ENCODE peak calls at places on chromosomes 5 and 9, in eight cellular contexts. F is naive thymus-derived CD4-positive, alpha-beta T cell; N is K562; J is trophoblast cell; K is aorta; T is endodermal cell; U is neural progenitor cell; R is upper lobe of right lung. Y is an unnamed sample. For H3K36me3, the result is how much of the 10 kb centered on the place peaks cover.

GRCh38 chr9:110160163-110160562 is 47.8 kb downstream of the C9orf152 start:
- DNase-seq in F (no peak), R (no peak), U (no peak), J (no peak), K (no peak), N (no peak), T (no peak), Y (no peak)

GRCh38 chr5:151740958-151741373 is 17.5 kb downstream of the ATOX1 start:
- DNase-seq in F (no peak), U (no peak), K (no peak), N (no peak), R (no peak), T (no peak), J (peak), Y (no peak)

GRCh38 chr5:153613143-153613542 is 122.7 kb downstream of the GRIA1 start:
- DNase-seq in K (no peak), N (no peak), U (no peak), F (no peak), J (no peak), T (no peak), R (no peak), Y (no peak)

GRCh38 chr9:98678244-98678842 is 30.4 kb downstream of the GABBR2 start:
- DNase-seq in R (no peak), U (peak), F (no peak), K (no peak), T (peak), J (peak), N (no peak), Y (no peak)

GRCh38 chr5:37272564-37272963 is 23.4 kb upstream of the CPLANE1 start:
- DNase-seq in U (no peak), N (no peak), T (peak), R (peak), J (peak), F (no peak), K (no peak), Y (no peak)

GRCh38 chr5:85893996-85894395 is 723.7 kb upstream of the COX7C start:
- DNase-seq in F (no peak), R (no peak), K (no peak), J (no peak), U (no peak), T (no peak), N (no peak), Y (no peak)

GRCh38 chr9:136259517-136259813 is 13.9 kb upstream of the QSOX2 start:
- DNase-seq in T (no peak), N (no peak), K (no peak), U (no peak), F (no peak), J (no peak), R (no peak), Y (peak)

GRCh38 chr5:151897896-151898295 is 26.8 kb downstream of the GLRA1 start:
- DNase-seq in N (no peak), T (no peak), R (no peak), U (no peak), F (no peak), K (no peak), J (no peak), Y (no peak)

GRCh38 chr5:76292923-76293322 is 110.2 kb upstream of the IQGAP2 start:
- DNase-seq in N (no peak), T (no peak), R (no peak), F (no peak), U (no peak), J (no peak), K (no peak), Y (no peak)

GRCh38 chr5:159469496-159470370 is 139.4 kb upstream of the IL12B start:
- DNase-seq in J (no peak), F (no peak), N (no peak), R (no peak), K (no peak), U (peak), T (no peak), Y (peak)

GRCh38 chr5:1189269-1189668 is 12.1 kb upstream of the SLC6A19 start:
- DNase-seq in J (no peak), R (no peak), K (peak), U (no peak), F (no peak), T (no peak), N (no peak), Y (no peak)

GRCh38 chr9:111178361-111179043 is 140.2 kb upstream of the LPAR1 start:
- DNase-seq in J (no peak), F (no peak), U (no peak), N (no peak), K (no peak), R (no peak), T (no peak), Y (no peak)

GRCh38 chr5:179345179-179345428 is 157 bp downstream of the ADAMTS2 start:
- DNase-seq in R (no peak), T (no peak), F (no peak), K (no peak), J (no peak), U (no peak), N (no peak), Y (no peak)

GRCh38 chr9:17987174-17987573 is 408.3 kb downstream of the SH3GL2 start:
- DNase-seq in U (no peak), J (no peak), R (no peak), T (no peak), F (no peak), K (no peak), N (no peak), Y (no peak)

GRCh38 chr9:72371151-72371550 is 6.1 kb upstream of the ZFAND5 start:
- DNase-seq in U (peak), T (no peak), K (no peak), J (no peak), R (no peak), F (no peak), N (no peak), Y (no peak)

GRCh38 chr5:179146277-179146676 is 86.1 kb downstream of the ZNF354C start:
- DNase-seq in N (no peak), J (no peak), K (peak), R (no peak), T (no peak), F (peak), U (no peak), Y (no peak)

GRCh38 chr9:12464910-12465512 is 228.2 kb upstream of the TYRP1 start:
- DNase-seq in K (no peak), T (no peak), R (no peak), F (no peak), N (no peak), J (peak), U (peak), Y (no peak)

GRCh38 chr5:147190236-147190815 is 44.5 kb upstream of the STK32A start:
- DNase-seq in K (no peak), T (no peak), J (no peak), R (no peak), F (no peak), N (no peak), U (no peak), Y (no peak)

GRCh38 chr9:130243015-130243881 is 22.3 kb upstream of the HMCN2 start:
- DNase-seq in U (peak), J (peak), K (peak), T (peak), F (peak), N (peak), R (peak), Y (peak)

GRCh38 chr5:160749682-160750081 is 102.3 kb downstream of the ATP10B start:
- DNase-seq in J (no peak), F (no peak), K (no peak), N (no peak), T (no peak), U (no peak), R (no peak), Y (no peak)

GRCh38 chr9:109409998-109410397 is 88.1 kb downstream of the PTPN3 start:
- DNase-seq in N (peak), T (peak), U (peak), J (no peak), R (no peak), F (no peak), K (no peak), Y (peak)

GRCh38 chr5:25562656-25563055 is 917.9 kb upstream of the CDH10 start:
- DNase-seq in N (no peak), U (no peak), J (no peak), K (no peak), R (no peak), F (no peak), T (no peak), Y (no peak)

GRCh38 chr9:72292874-72293607 is 72.0 kb downstream of the ZFAND5 start:
- DNase-seq in R (no peak), T (no peak), N (no peak), U (no peak), K (no peak), F (no peak), J (peak), Y (no peak)

GRCh38 chr5:179974281-179974945 is 66.7 kb upstream of the TBC1D9B start:
- DNase-seq in U (no peak), F (no peak), T (no peak), J (no peak), R (no peak), N (no peak), K (no peak), Y (peak)

GRCh38 chr5:6525910-6526309 is 77.3 kb downstream of the UBE2QL1 start:
- DNase-seq in N (peak), F (no peak), U (peak), R (no peak), K (no peak), T (peak), J (peak), Y (peak)

GRCh38 chr5:10620346-10620745 is 56.5 kb downstream of the ANKRD33B start:
- DNase-seq in F (no peak), T (no peak), U (no peak), J (no peak), R (no peak), N (no peak), K (no peak), Y (no peak)

GRCh38 chr9:99621040-99621439 is 200.6 kb upstream of the NR4A3 start:
- DNase-seq in R (no peak), J (no peak), N (no peak), F (no peak), K (no peak), T (no peak), U (no peak), Y (no peak)

DNA sequence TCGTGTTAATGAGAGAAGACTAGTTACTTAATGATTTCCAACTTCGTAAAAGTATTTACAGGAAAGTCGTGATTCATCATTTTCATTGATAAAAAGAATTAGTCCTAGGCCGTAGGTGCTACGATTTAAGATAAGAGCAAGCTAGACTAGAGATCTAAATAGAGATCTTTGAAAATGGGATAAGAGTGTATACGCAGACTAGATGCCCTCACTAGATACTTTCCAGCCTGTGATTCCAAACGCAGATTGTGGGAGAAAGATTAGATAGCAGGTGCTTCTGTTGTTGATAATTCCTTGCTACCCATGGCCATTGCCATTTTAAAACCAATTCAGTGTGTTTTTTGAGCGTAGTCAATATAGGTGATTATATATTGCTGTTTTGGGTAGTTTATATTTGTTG is 6.7 kb upstream of the SMIM15 start:
- DNase-seq in J (peak), N (no peak), U (no peak), K (no peak), T (no peak), R (no peak), F (no peak), Y (no peak)
- H3K36me3 ChIP-seq in J (under half), N (under half), U (under half), K (under half), T (under half), R (under half), F (under half), Y (under half)

GRCh38 chr5:125302577-125302976 is 556.1 kb upstream of the ZNF608 start:
- DNase-seq in R (no peak), F (no peak), U (no peak), N (no peak), K (no peak), J (no peak), T (no peak), Y (no peak)

GRCh38 chr5:125298711-125299379 is 552.4 kb upstream of the ZNF608 start:
- DNase-seq in U (no peak), K (no peak), J (no peak), F (no peak), N (no peak), T (peak), R (no peak), Y (no peak)

GRCh38 chr5:125298258-125298657 is 551.8 kb upstream of the ZNF608 start:
- DNase-seq in U (no peak), K (no peak), F (no peak), J (no peak), T (peak), R (no peak), N (no peak), Y (no peak)

GRCh38 chr5:125306741-125307140 is 560.3 kb upstream of the ZNF608 start:
- DNase-seq in T (no peak), K (no peak), N (no peak), F (no peak), R (no peak), U (no peak), J (no peak), Y (no peak)

GRCh38 chr5:125301704-125302103 is 555.3 kb upstream of the ZNF608 start:
- DNase-seq in F (no peak), N (no peak), J (no peak), R (no peak), K (no peak), U (no peak), T (no peak), Y (no peak)
- H3K4me3 ChIP-seq in F (no peak), N (no peak), J (no peak), R (no peak), K (no peak), U (no peak), T (no peak), Y (no peak)

GRCh38 chr9:108015690-108016089 is 526.1 kb upstream of the KLF4 start:
- DNase-seq in R (no peak), T (no peak), U (no peak), N (peak), K (no peak), F (no peak), J (no peak), Y (no peak)

GRCh38 chr9:108021311-108021710 is 531.7 kb upstream of the KLF4 start:
- DNase-seq in J (no peak), U (no peak), N (no peak), K (no peak), R (no peak), T (no peak), F (no peak), Y (no peak)

GRCh38 chr9:108014353-108014752 is 524.8 kb upstream of the KLF4 start:
- DNase-seq in T (no peak), N (no peak), F (no peak), R (no peak), J (no peak), U (no peak), K (no peak), Y (no peak)

GRCh38 chr9:108019821-108020220 is 530.3 kb upstream of the KLF4 start:
- DNase-seq in J (no peak), R (no peak), F (no peak), T (no peak), K (no peak), N (no peak), U (no peak), Y (no peak)

GRCh38 chr9:108017671-108018070 is 528.1 kb upstream of the KLF4 start:
- DNase-seq in K (no peak), R (no peak), F (no peak), T (no peak), N (no peak), U (peak), J (no peak), Y (no peak)
- H3K27ac ChIP-seq in K (no peak), R (no peak), F (no peak), T (no peak), N (no peak), U (no peak), J (no peak), Y (no peak)

DNA sequence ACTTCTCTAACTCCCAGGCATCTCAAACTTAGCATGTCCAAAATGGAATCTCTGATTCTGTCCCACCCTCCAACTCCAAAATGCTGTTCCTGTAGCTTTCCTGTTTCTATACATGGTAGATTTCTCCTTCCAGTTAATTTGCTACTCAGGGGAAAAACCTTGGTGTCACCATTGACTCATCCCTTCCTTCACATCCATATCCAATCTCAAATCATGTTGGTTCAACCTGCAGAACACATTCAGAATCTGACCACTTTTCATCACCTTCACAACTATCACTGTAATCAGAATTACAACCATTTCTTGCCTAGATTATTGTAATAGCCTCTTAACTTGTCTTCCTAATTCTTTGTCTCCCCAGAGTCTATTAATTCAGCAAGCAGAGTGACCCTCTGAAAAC is 10.8 kb downstream of the RIOK2 start:
- DNase-seq in J (peak), T (no peak), N (no peak), K (no peak), F (no peak), U (no peak), R (no peak), Y (no peak)
- H3K36me3 ChIP-seq in J (under half), T (half or more), N (half or more), K (under half), F (half or more), U (half or more), R (half or more), Y (half or more)

GRCh38 chr5:177131711-177132503 is 1.7 kb upstream of the NSD1 start:
- DNase-seq in R (peak), F (no peak), N (no peak), T (peak), U (peak), K (peak), J (peak), Y (no peak)

GRCh38 chr5:177133119-177133844 is at the start of gene NSD1:
- DNase-seq in J (peak), R (peak), T (peak), K (peak), F (peak), N (peak), U (peak), Y (peak)

GRCh38 chr5:177131352-177131710 is 2.2 kb upstream of the NSD1 start:
- DNase-seq in J (no peak), F (no peak), N (no peak), U (no peak), R (peak), T (no peak), K (peak), Y (no peak)

GRCh38 chr5:177133845-177134652 is 476 bp downstream of the NSD1 start:
- DNase-seq in J (peak), N (peak), R (peak), F (peak), U (peak), K (peak), T (peak), Y (peak)

GRCh38 chr5:177132504-177133118 is 962 bp upstream of the NSD1 start:
- DNase-seq in N (no peak), R (no peak), U (peak), T (peak), K (no peak), J (peak), F (no peak), Y (no peak)
- H3K4me3 ChIP-seq in N (no peak), R (peak), U (peak), T (peak), K (peak), J (peak), F (peak), Y (no peak)

DNA sequence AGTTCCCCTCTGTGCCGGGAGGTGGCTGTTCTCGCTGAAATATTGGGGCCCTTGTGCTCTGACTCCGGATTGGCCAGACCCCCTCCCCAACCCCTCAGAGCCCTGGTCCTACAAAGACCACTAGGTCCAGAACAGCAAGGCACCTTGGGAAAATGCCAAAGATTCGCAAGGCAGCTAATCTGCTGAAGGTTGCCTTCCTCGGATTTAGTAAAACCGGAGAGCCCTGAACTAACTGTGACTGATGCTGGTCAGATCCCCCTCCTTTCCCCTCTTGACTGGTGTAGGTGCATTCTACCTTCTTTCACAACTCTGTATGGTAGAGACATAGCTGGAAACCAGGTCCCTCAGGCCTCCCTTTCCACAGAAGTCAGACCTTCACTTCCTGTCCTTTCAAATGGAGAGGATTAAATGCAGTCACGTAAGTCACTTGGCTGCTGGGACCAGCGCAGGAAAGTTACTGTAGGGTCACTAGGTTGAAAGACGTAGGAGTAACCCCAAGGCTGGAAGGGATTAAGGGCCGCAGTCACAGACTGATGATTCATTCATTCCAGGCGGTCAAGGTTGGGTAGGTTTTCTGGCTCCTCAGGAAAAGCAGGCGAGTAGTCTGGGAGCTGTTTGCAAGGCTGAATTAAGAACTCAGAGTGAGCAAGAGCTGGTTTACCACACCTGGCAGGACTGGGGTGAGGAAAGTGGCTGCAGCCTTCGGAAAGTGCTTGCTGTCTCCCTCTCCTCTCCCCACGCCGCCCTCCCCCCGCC is 5.3 kb downstream of the BARX1 start:
- DNase-seq in F (no peak), K (no peak), U (peak), T (peak), J (no peak), N (peak), R (no peak), Y (peak)
- H3K27ac ChIP-seq in F (no peak), K (no peak), U (no peak), T (no peak), J (no peak), N (no peak), R (no peak), Y (no peak)

GRCh38 chr5:31464081-31464480 is 67.8 kb downstream of the DROSHA start:
- DNase-seq in T (no peak), J (no peak), U (no peak), K (no peak), R (no peak), F (no peak), N (no peak), Y (no peak)

GRCh38 chr5:31469886-31470285 is 62.0 kb downstream of the DROSHA start:
- DNase-seq in N (no peak), K (no peak), J (peak), F (no peak), U (no peak), R (no peak), T (no peak), Y (no peak)

GRCh38 chr5:31469466-31469865 is 62.4 kb downstream of the DROSHA start:
- DNase-seq in N (no peak), U (no peak), T (no peak), R (no peak), J (no peak), F (no peak), K (no peak), Y (no peak)

GRCh38 chr5:31463341-31463740 is 68.6 kb downstream of the DROSHA start:
- DNase-seq in F (no peak), R (no peak), U (no peak), N (no peak), J (no peak), T (no peak), K (no peak), Y (no peak)

DNA sequence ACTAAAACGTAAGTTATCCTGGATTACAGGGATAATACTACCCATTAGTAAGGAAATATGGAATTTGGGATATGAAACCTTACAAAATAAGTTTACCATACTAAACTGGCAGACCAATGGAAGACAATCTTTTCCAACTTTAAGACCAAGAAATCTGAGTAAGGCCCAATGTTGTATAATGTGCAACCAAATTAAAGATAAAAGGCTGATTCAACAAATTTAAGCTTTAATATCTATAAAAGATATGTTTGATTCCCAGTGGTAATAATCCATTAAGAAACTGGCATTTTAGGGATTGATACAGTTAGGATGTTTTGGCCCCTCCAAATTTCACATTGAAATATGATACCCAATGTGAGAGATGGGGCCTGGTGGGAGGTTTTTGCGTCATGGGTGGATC is 66.6 kb downstream of the DROSHA start:
- DNase-seq in U (no peak), F (no peak), R (no peak), K (no peak), N (no peak), T (no peak), J (no peak), Y (no peak)
- H3K36me3 ChIP-seq in U (under half), F (half or more), R (half or more), K (under half), N (half or more), T (half or more), J (under half), Y (half or more)

Y was measured in WERI-Rb-1.